ENCODE peak calls at places on chromosomes 4 and X, in nine cellular contexts. One of them, this sample, is unnamed.

GRCh38 chr4:161585011-161585410 is 578.8 kb downstream of the FSTL5 start:
- DNase-seq in suprapubic skin: no peak
- DNase-seq in B cell: no peak
- DNase-seq in H9: no peak
- DNase-seq in spleen: no peak
- DNase-seq in uterus: no peak
- DNase-seq in fibroblast of pulmonary artery: no peak
- DNase-seq in right lobe of liver: no peak
- DNase-seq in WTC11: no peak
- DNase-seq in this sample: no peak

GRCh38 chr4:52877006-52877405 is 14.9 kb downstream of the RASL11B start:
- DNase-seq in suprapubic skin: no peak
- DNase-seq in B cell: no peak
- DNase-seq in H9: no peak
- DNase-seq in spleen: no peak
- DNase-seq in uterus: no peak
- DNase-seq in fibroblast of pulmonary artery: no peak
- DNase-seq in right lobe of liver: no peak
- DNase-seq in WTC11: no peak
- DNase-seq in this sample: no peak

GRCh38 chr4:189787216-189788031 is 153.2 kb upstream of the FRG1 start:
- DNase-seq in suprapubic skin: no peak
- DNase-seq in B cell: no peak
- DNase-seq in H9: no peak
- DNase-seq in spleen: no peak
- DNase-seq in uterus: no peak
- DNase-seq in fibroblast of pulmonary artery: no peak
- DNase-seq in right lobe of liver: no peak
- DNase-seq in WTC11: no peak
- DNase-seq in this sample: no peak

GRCh38 chrX:16771483-16772398 is 14.5 kb upstream of the TXLNG start:
- DNase-seq in suprapubic skin: no peak
- DNase-seq in B cell: no peak
- DNase-seq in H9: peak; percentile 83
- DNase-seq in spleen: no peak
- DNase-seq in uterus: no peak
- DNase-seq in fibroblast of pulmonary artery: peak; percentile 84
- DNase-seq in right lobe of liver: no peak
- DNase-seq in WTC11: peak; percentile 24
- DNase-seq in this sample: peak; percentile 2

GRCh38 chr4:156673483-156673882 is 298.1 kb downstream of the PDGFC start:
- DNase-seq in suprapubic skin: no peak
- DNase-seq in B cell: no peak
- DNase-seq in H9: no peak
- DNase-seq in spleen: no peak
- DNase-seq in uterus: no peak
- DNase-seq in fibroblast of pulmonary artery: peak; percentile 17
- DNase-seq in right lobe of liver: no peak
- DNase-seq in WTC11: no peak
- DNase-seq in this sample: no peak

GRCh38 chrX:70479970-70480659 is 35.5 kb downstream of the DLG3 start:
- DNase-seq in suprapubic skin: no peak
- DNase-seq in B cell: no peak
- DNase-seq in H9: peak; percentile 36
- DNase-seq in spleen: no peak
- DNase-seq in uterus: no peak
- DNase-seq in fibroblast of pulmonary artery: peak; percentile 22
- DNase-seq in right lobe of liver: no peak
- DNase-seq in WTC11: no peak
- DNase-seq in this sample: no peak

GRCh38 chr4:174669278-174669677 is 147.0 kb upstream of the HPGD start:
- DNase-seq in suprapubic skin: no peak
- DNase-seq in B cell: no peak
- DNase-seq in H9: no peak
- DNase-seq in spleen: no peak
- DNase-seq in uterus: no peak
- DNase-seq in fibroblast of pulmonary artery: peak; percentile 90
- DNase-seq in right lobe of liver: no peak
- DNase-seq in WTC11: no peak
- DNase-seq in this sample: no peak

GRCh38 chr4:159221280-159221679 is 118.4 kb downstream of the RAPGEF2 start:
- DNase-seq in suprapubic skin: no peak
- DNase-seq in B cell: no peak
- DNase-seq in H9: no peak
- DNase-seq in spleen: no peak
- DNase-seq in uterus: no peak
- DNase-seq in fibroblast of pulmonary artery: no peak
- DNase-seq in right lobe of liver: no peak
- DNase-seq in WTC11: no peak
- DNase-seq in this sample: no peak

GRCh38 chr4:139603576-139604387 is 47.8 kb upstream of the SETD7 start:
- DNase-seq in suprapubic skin: no peak
- DNase-seq in B cell: peak; percentile 56
- DNase-seq in H9: no peak
- DNase-seq in spleen: no peak
- DNase-seq in uterus: peak; percentile 47
- DNase-seq in fibroblast of pulmonary artery: peak; percentile 76
- DNase-seq in right lobe of liver: no peak
- DNase-seq in WTC11: peak; percentile 20
- DNase-seq in this sample: peak; percentile 66

GRCh38 chr4:23878912-23879732 is 10.7 kb downstream of the PPARGC1A start:
- DNase-seq in suprapubic skin: no peak
- DNase-seq in B cell: no peak
- DNase-seq in H9: no peak
- DNase-seq in spleen: no peak
- DNase-seq in uterus: no peak
- DNase-seq in fibroblast of pulmonary artery: no peak
- DNase-seq in right lobe of liver: no peak
- DNase-seq in WTC11: no peak
- DNase-seq in this sample: no peak

GRCh38 chr4:176376032-176376614 is 56.4 kb downstream of the SPCS3 start:
- DNase-seq in suprapubic skin: no peak
- DNase-seq in B cell: no peak
- DNase-seq in H9: no peak
- DNase-seq in spleen: no peak
- DNase-seq in uterus: no peak
- DNase-seq in fibroblast of pulmonary artery: peak; percentile 61
- DNase-seq in right lobe of liver: no peak
- DNase-seq in WTC11: no peak
- DNase-seq in this sample: no peak

GRCh38 chr4:81606796-81607550 is 135.3 kb upstream of the RASGEF1B start:
- DNase-seq in suprapubic skin: no peak
- DNase-seq in B cell: peak; percentile 64
- DNase-seq in H9: no peak
- DNase-seq in spleen: no peak
- DNase-seq in uterus: no peak
- DNase-seq in fibroblast of pulmonary artery: peak; percentile 27
- DNase-seq in right lobe of liver: peak; percentile 24
- DNase-seq in WTC11: peak; percentile 16
- DNase-seq in this sample: no peak

GRCh38 chr4:182216005-182216404 is 27.2 kb upstream of the TENM3 start:
- DNase-seq in suprapubic skin: no peak
- DNase-seq in B cell: no peak
- DNase-seq in H9: no peak
- DNase-seq in spleen: no peak
- DNase-seq in uterus: no peak
- DNase-seq in fibroblast of pulmonary artery: no peak
- DNase-seq in right lobe of liver: no peak
- DNase-seq in WTC11: no peak
- DNase-seq in this sample: no peak

GRCh38 chrX:111431007-111431406 is 19.0 kb upstream of the DCX start:
- DNase-seq in suprapubic skin: no peak
- DNase-seq in B cell: no peak
- DNase-seq in H9: no peak
- DNase-seq in spleen: no peak
- DNase-seq in uterus: no peak
- DNase-seq in fibroblast of pulmonary artery: no peak
- DNase-seq in right lobe of liver: no peak
- DNase-seq in WTC11: no peak
- DNase-seq in this sample: no peak

GRCh38 chr4:152075253-152075928 is 314.6 kb upstream of the GATB start:
- DNase-seq in suprapubic skin: no peak
- DNase-seq in B cell: no peak
- DNase-seq in H9: no peak
- DNase-seq in spleen: no peak
- DNase-seq in uterus: no peak
- DNase-seq in fibroblast of pulmonary artery: no peak
- DNase-seq in right lobe of liver: no peak
- DNase-seq in WTC11: no peak
- DNase-seq in this sample: no peak

GRCh38 chrX:37347420-37347819 is 1.7 kb upstream of the PRRG1 start:
- DNase-seq in suprapubic skin: no peak
- DNase-seq in B cell: no peak
- DNase-seq in H9: no peak
- DNase-seq in spleen: no peak
- DNase-seq in uterus: no peak
- DNase-seq in fibroblast of pulmonary artery: peak; percentile 80
- DNase-seq in right lobe of liver: no peak
- DNase-seq in WTC11: no peak
- DNase-seq in this sample: no peak

GRCh38 chr4:68271851-68272756 is 26.6 kb upstream of the TMPRSS11B start:
- DNase-seq in suprapubic skin: no peak
- DNase-seq in B cell: peak; percentile 55
- DNase-seq in H9: peak; percentile 32
- DNase-seq in spleen: no peak
- DNase-seq in uterus: no peak
- DNase-seq in fibroblast of pulmonary artery: peak; percentile 79
- DNase-seq in right lobe of liver: no peak
- DNase-seq in WTC11: peak; percentile 32
- DNase-seq in this sample: peak; percentile 10
- TF ChIP-seq CTCF in suprapubic skin: peak; percentile 59
- TF ChIP-seq CTCF in B cell: peak; percentile 88
- TF ChIP-seq CTCF in H9: peak; percentile 80
- TF ChIP-seq CTCF in spleen: peak; percentile 55
- TF ChIP-seq CTCF in uterus: peak; percentile 71
- TF ChIP-seq CTCF in fibroblast of pulmonary artery: peak; percentile 74
- TF ChIP-seq CTCF in right lobe of liver: peak; percentile 70
- TF ChIP-seq CTCF in WTC11: peak; percentile 63
- TF ChIP-seq CTCF in this sample: peak; percentile 91

GRCh38 chrX:11099465-11099864 is 11.7 kb upstream of the HCCS start:
- DNase-seq in suprapubic skin: no peak
- DNase-seq in B cell: no peak
- DNase-seq in H9: no peak
- DNase-seq in spleen: no peak
- DNase-seq in uterus: no peak
- DNase-seq in fibroblast of pulmonary artery: no peak
- DNase-seq in right lobe of liver: no peak
- DNase-seq in WTC11: no peak
- DNase-seq in this sample: no peak

GRCh38 chrX:11097920-11098319 is 13.2 kb upstream of the HCCS start:
- DNase-seq in suprapubic skin: no peak
- DNase-seq in B cell: no peak
- DNase-seq in H9: no peak
- DNase-seq in spleen: no peak
- DNase-seq in uterus: no peak
- DNase-seq in fibroblast of pulmonary artery: no peak
- DNase-seq in right lobe of liver: no peak
- DNase-seq in WTC11: no peak
- DNase-seq in this sample: no peak

GRCh38 chrX:11103751-11104150 is 7.4 kb upstream of the HCCS start:
- DNase-seq in suprapubic skin: no peak
- DNase-seq in B cell: no peak
- DNase-seq in H9: no peak
- DNase-seq in spleen: no peak
- DNase-seq in uterus: no peak
- DNase-seq in fibroblast of pulmonary artery: no peak
- DNase-seq in right lobe of liver: no peak
- DNase-seq in WTC11: no peak
- DNase-seq in this sample: no peak

GRCh38 chrX:11103006-11103405 is 8.1 kb upstream of the HCCS start:
- DNase-seq in suprapubic skin: no peak
- DNase-seq in B cell: no peak
- DNase-seq in H9: no peak
- DNase-seq in spleen: no peak
- DNase-seq in uterus: no peak
- DNase-seq in fibroblast of pulmonary artery: no peak
- DNase-seq in right lobe of liver: no peak
- DNase-seq in WTC11: no peak
- DNase-seq in this sample: no peak

DNA sequence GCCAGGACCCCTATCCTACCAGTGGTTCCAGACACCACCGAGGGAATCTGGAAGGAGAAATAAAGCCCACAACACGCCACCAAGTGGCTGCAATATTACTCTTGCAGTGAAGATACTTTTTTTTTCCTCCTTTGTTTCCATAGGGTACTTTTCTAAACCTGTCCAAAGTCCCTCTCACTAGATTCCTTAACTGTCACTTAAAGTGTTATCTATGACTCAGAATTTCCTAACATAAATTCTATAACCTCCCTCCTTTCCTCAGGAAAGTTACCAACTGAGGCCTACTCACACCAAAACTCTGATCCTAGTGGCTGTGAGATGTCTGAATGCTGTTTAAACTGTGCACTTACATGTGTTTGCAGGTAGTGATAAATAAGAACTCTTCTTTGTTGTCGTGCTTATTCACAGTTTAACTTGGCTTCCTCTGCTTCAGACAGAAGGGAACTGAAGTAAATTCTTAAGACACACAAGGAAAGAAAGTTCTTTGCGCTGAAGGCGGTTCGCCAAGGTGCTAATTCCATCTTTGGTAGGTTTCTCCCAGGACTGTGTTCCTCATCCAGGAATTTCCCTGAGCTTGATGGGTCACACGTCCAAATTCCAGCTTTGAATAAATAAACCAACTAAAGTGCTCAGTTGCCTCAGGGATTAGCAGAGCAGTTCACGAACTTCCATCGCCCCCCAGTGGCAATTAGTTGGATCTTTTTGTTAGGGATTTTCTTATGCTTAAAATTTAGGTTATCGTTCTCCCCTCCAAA is 10.7 kb upstream of the HCCS start:
- DNase-seq in suprapubic skin: no peak
- DNase-seq in B cell: no peak
- DNase-seq in H9: peak; percentile 30
- DNase-seq in spleen: no peak
- DNase-seq in uterus: peak; percentile 52
- DNase-seq in fibroblast of pulmonary artery: peak; percentile 76
- DNase-seq in right lobe of liver: no peak
- DNase-seq in WTC11: peak; percentile 11
- DNase-seq in this sample: no peak
- TF ChIP-seq CTCF in suprapubic skin: no peak
- TF ChIP-seq CTCF in B cell: no peak
- TF ChIP-seq CTCF in H9: peak; percentile 65
- TF ChIP-seq CTCF in spleen: no peak
- TF ChIP-seq CTCF in uterus: peak; percentile 55
- TF ChIP-seq CTCF in fibroblast of pulmonary artery: peak; percentile 50
- TF ChIP-seq CTCF in right lobe of liver: peak; percentile 41
- TF ChIP-seq CTCF in WTC11: peak; percentile 15
- TF ChIP-seq CTCF in this sample: peak; percentile 43

GRCh38 chr4:126991965-126992364 is 640.8 kb upstream of the INTU start:
- DNase-seq in suprapubic skin: no peak
- DNase-seq in B cell: no peak
- DNase-seq in H9: no peak
- DNase-seq in spleen: no peak
- DNase-seq in uterus: no peak
- DNase-seq in fibroblast of pulmonary artery: peak; percentile 6
- DNase-seq in right lobe of liver: no peak
- DNase-seq in WTC11: no peak
- DNase-seq in this sample: no peak
- TF ChIP-seq CTCF in suprapubic skin: no peak
- TF ChIP-seq CTCF in B cell: no peak
- TF ChIP-seq CTCF in H9: no peak
- TF ChIP-seq CTCF in spleen: no peak
- TF ChIP-seq CTCF in uterus: no peak
- TF ChIP-seq CTCF in fibroblast of pulmonary artery: no peak
- TF ChIP-seq CTCF in right lobe of liver: no peak
- TF ChIP-seq CTCF in WTC11: no peak
- TF ChIP-seq CTCF in this sample: no peak

GRCh38 chrX:30822068-30822671 is 66.9 kb downstream of the TAB3 start:
- DNase-seq in suprapubic skin: no peak
- DNase-seq in B cell: peak; percentile 51
- DNase-seq in H9: no peak
- DNase-seq in spleen: no peak
- DNase-seq in uterus: no peak
- DNase-seq in fibroblast of pulmonary artery: peak; percentile 9
- DNase-seq in right lobe of liver: no peak
- DNase-seq in WTC11: no peak
- DNase-seq in this sample: no peak
- TF ChIP-seq CTCF in suprapubic skin: no peak
- TF ChIP-seq CTCF in B cell: no peak
- TF ChIP-seq CTCF in H9: peak; percentile 39
- TF ChIP-seq CTCF in spleen: no peak
- TF ChIP-seq CTCF in uterus: no peak
- TF ChIP-seq CTCF in fibroblast of pulmonary artery: no peak
- TF ChIP-seq CTCF in right lobe of liver: peak; percentile 13
- TF ChIP-seq CTCF in WTC11: no peak
- TF ChIP-seq CTCF in this sample: no peak

This sample was measured in endothelial cell.